ENCODE peak calls at places on chromosomes 2 and 18, in five cellular contexts. F, P, H, R and E are unnamed samples.

GRCh38 chr2:71358931-71359671 is 27.5 kb downstream of the ZNF638 start:
- DNase-seq in F (no peak), P (peak; percentile 72), H (peak; percentile 56), R (no peak), E (no peak)

GRCh38 chr2:75277111-75277510 is 77.8 kb upstream of the TACR1 start:
- DNase-seq in F (no peak), P (peak; percentile 57), H (no peak), R (no peak), E (peak; percentile 6)

GRCh38 chr2:20143263-20143662 is 81.7 kb downstream of the SDC1 start:
- DNase-seq in F (no peak), P (peak; percentile 43), H (no peak), R (no peak), E (no peak)

GRCh38 chr2:229130522-229130921 is 140.6 kb downstream of the PID1 start:
- DNase-seq in F (no peak), P (peak; percentile 21), H (no peak), R (no peak), E (no peak)

GRCh38 chr2:26606847-26607190 is 34.3 kb downstream of the CIB4 start:
- DNase-seq in F (no peak), P (no peak), H (peak; percentile 58), R (no peak), E (no peak)

GRCh38 chr2:100630473-100630977 is 67.7 kb downstream of the PDCL3 start:
- DNase-seq in F (no peak), P (no peak), H (no peak), R (no peak), E (no peak)

GRCh38 chr18:11167778-11168177 is 18.4 kb upstream of the PIEZO2 start:
- DNase-seq in F (no peak), P (peak; percentile 24), H (no peak), R (no peak), E (no peak)

GRCh38 chr2:199015072-199015471 is 442.7 kb downstream of the SATB2 start:
- DNase-seq in F (no peak), P (no peak), H (no peak), R (no peak), E (no peak)

GRCh38 chr2:16525265-16525887 is 140.3 kb downstream of the CYRIA start:
- DNase-seq in F (no peak), P (no peak), H (no peak), R (peak; percentile 25), E (peak; percentile 31)

GRCh38 chr18:76573325-76574025 is 78.4 kb upstream of the ZNF516 start:
- DNase-seq in F (no peak), P (peak; percentile 71), H (no peak), R (no peak), E (peak; percentile 25)

GRCh38 chr18:33751613-33752221 is 173.7 kb downstream of the ASXL3 start:
- DNase-seq in F (no peak), P (peak; percentile 55), H (no peak), R (no peak), E (peak; percentile 7)

GRCh38 chr2:151707857-151708256 is 26.4 kb downstream of the NEB start:
- DNase-seq in F (no peak), P (no peak), H (no peak), R (no peak), E (no peak)

GRCh38 chr2:234930397-234930796 is 21.4 kb upstream of the SH3BP4 start:
- DNase-seq in F (no peak), P (no peak), H (no peak), R (no peak), E (no peak)

GRCh38 chr2:239936838-239937581 is 88.1 kb downstream of the NDUFA10 start:
- DNase-seq in F (peak; percentile 69), P (no peak), H (peak; percentile 77), R (no peak), E (no peak)

GRCh38 chr2:70116936-70117554 is 29.8 kb downstream of the PCBP1 start:
- DNase-seq in F (no peak), P (no peak), H (no peak), R (no peak), E (no peak)

GRCh38 chr2:223929575-223930001 is 15.5 kb downstream of the WDFY1 start:
- DNase-seq in F (no peak), P (no peak), H (no peak), R (no peak), E (no peak)

GRCh38 chr2:212448698-212449097 is 89.9 kb downstream of the ERBB4 start:
- DNase-seq in F (no peak), P (no peak), H (no peak), R (no peak), E (no peak)

GRCh38 chr2:179050735-179051134 is 798 bp upstream of the CCDC141 start:
- DNase-seq in F (no peak), P (no peak), H (no peak), R (no peak), E (no peak)

GRCh38 chr2:59887348-59887747 is 666.1 kb downstream of the BCL11A start:
- DNase-seq in F (no peak), P (no peak), H (no peak), R (no peak), E (no peak)

GRCh38 chr2:164964744-164965143 is 9.4 kb upstream of the SLC38A11 start:
- DNase-seq in F (no peak), P (no peak), H (no peak), R (no peak), E (no peak)

GRCh38 chr2:20173496-20174402 is 51.2 kb downstream of the SDC1 start:
- DNase-seq in F (peak; percentile 30), P (no peak), H (no peak), R (no peak), E (no peak)

GRCh38 chr2:231379266-231380215 is 16.0 kb upstream of the B3GNT7 start:
- DNase-seq in F (no peak), P (no peak), H (no peak), R (no peak), E (no peak)

GRCh38 chr2:46270384-46270783 is 26.8 kb upstream of the EPAS1 start:
- DNase-seq in F (no peak), P (peak; percentile 15), H (no peak), R (no peak), E (no peak)

GRCh38 chr2:104938226-104938941 is 84.5 kb downstream of the POU3F3 start:
- DNase-seq in F (no peak), P (no peak), H (no peak), R (no peak), E (no peak)

GRCh38 chr2:85524567-85524923 is 14.4 kb upstream of the MAT2A start:
- DNase-seq in F (no peak), P (no peak), H (no peak), R (no peak), E (no peak)

GRCh38 chr18:3753116-3753515 is 303.1 kb downstream of the TGIF1 start:
- DNase-seq in F (no peak), P (no peak), H (no peak), R (no peak), E (no peak)

GRCh38 chr2:40416486-40416885 is 35.4 kb downstream of the SLC8A1 start:
- DNase-seq in F (no peak), P (peak; percentile 24), H (no peak), R (no peak), E (no peak)

GRCh38 chr2:130241041-130241707 is 42.9 kb upstream of the TUBA3E start:
- DNase-seq in F (peak; percentile 26), P (no peak), H (no peak), R (no peak), E (peak; percentile 94)

GRCh38 chr2:132845339-132845738 is 175.3 kb upstream of the LYPD1 start:
- DNase-seq in F (no peak), P (no peak), H (no peak), R (no peak), E (no peak)

GRCh38 chr2:1804865-1805264 is 60.5 kb upstream of the PXDN start:
- DNase-seq in F (peak; percentile 24), P (no peak), H (peak; percentile 48), R (no peak), E (no peak)

GRCh38 chr18:8367217-8367988 is 241.8 kb upstream of the RAB12 start:
- DNase-seq in F (peak; percentile 87), P (no peak), H (no peak), R (no peak), E (no peak)

GRCh38 chr18:44895176-44895798 is 214.6 kb downstream of the SETBP1 start:
- DNase-seq in F (no peak), P (peak; percentile 76), H (no peak), R (peak; percentile 20), E (peak; percentile 16)

GRCh38 chr2:148391324-148391723 is 253.2 kb upstream of the EPC2 start:
- DNase-seq in F (no peak), P (peak; percentile 81), H (no peak), R (peak; percentile 13), E (no peak)

GRCh38 chr2:100246163-100247145 is 75.8 kb downstream of the LONRF2 start:
- DNase-seq in F (no peak), P (peak; percentile 9), H (peak; percentile 63), R (peak; percentile 46), E (peak; percentile 50)

GRCh38 chr2:69969126-69969983 is 7.9 kb upstream of the ASPRV1 start:
- DNase-seq in F (no peak), P (no peak), H (peak; percentile 23), R (no peak), E (no peak)

GRCh38 chr2:43114210-43114609 is 112.2 kb downstream of the ZFP36L2 start:
- DNase-seq in F (no peak), P (peak; percentile 56), H (no peak), R (no peak), E (no peak)

GRCh38 chr2:121536347-121536746 is 5.7 kb downstream of the RNU4ATAC start:
- DNase-seq in F (no peak), P (no peak), H (no peak), R (no peak), E (no peak)